ENCODE peak calls at places on chromosome 6, in nine cellular contexts. Q, U, N, T, M, R, H, I and O are unnamed samples.

GRCh38 chr6:106477790-106478189 is 117.3 kb downstream of the CRYBG1 start:
- DNase-seq in Q (no peak), N (no peak), U (no peak), H (no peak), I (no peak), R (no peak), M (no peak), T (no peak), O (no peak)

GRCh38 chr6:31844507-31844906 is 17.0 kb downstream of the HSPA1B start:
- DNase-seq in M (no peak), T (no peak), H (no peak), Q (no peak), R (no peak), I (no peak), N (no peak), U (no peak), O (no peak)

GRCh38 chr6:116446399-116446798 is 14.8 kb upstream of the CALHM6 start:
- DNase-seq in Q (no peak), M (no peak), H (peak; percentile 83), I (peak; percentile 30), T (no peak), N (peak; percentile 26), R (no peak), U (no peak), O (no peak)

GRCh38 chr6:150199241-150199640 is 56.4 kb downstream of the PPP1R14C start:
- DNase-seq in R (no peak), I (no peak), Q (no peak), T (no peak), M (no peak), N (no peak), H (no peak), U (no peak), O (no peak)

GRCh38 chr6:48775157-48775556 is 664.2 kb upstream of the PTCHD4 start:
- DNase-seq in N (no peak), Q (no peak), H (no peak), M (no peak), R (no peak), T (no peak), I (peak; percentile 64), U (no peak), O (no peak)

GRCh38 chr6:84340422-84340821 is 113.0 kb upstream of the CEP162 start:
- DNase-seq in N (no peak), Q (no peak), I (no peak), H (no peak), T (no peak), M (no peak), U (no peak), R (no peak), O (no peak)

GRCh38 chr6:11042750-11043551 is 1.2 kb downstream of the ELOVL2 start:
- DNase-seq in I (peak; percentile 55), Q (no peak), U (no peak), M (no peak), N (no peak), H (no peak), R (no peak), T (no peak), O (peak; percentile 47)

GRCh38 chr6:134381926-134382325 is 64.0 kb upstream of the SGK1 start:
- DNase-seq in T (no peak), M (no peak), Q (no peak), I (peak; percentile 32), H (no peak), U (no peak), R (no peak), N (no peak), O (no peak)

GRCh38 chr6:170261643-170262480 is 29.0 kb downstream of the DLL1 start:
- DNase-seq in N (no peak), I (no peak), T (no peak), M (no peak), R (no peak), Q (no peak), H (no peak), U (no peak), O (no peak)

GRCh38 chr6:68958327-68958726 is 323.2 kb downstream of the ADGRB3 start:
- DNase-seq in Q (no peak), N (no peak), H (no peak), I (peak; percentile 5), R (no peak), U (no peak), T (no peak), M (no peak), O (no peak)
- TF ChIP-seq CTCF in Q (no peak), N (no peak), H (peak; percentile 33), I (peak; percentile 10), R (no peak), U (no peak), T (peak; percentile 14), M (no peak), O (peak; percentile 52)

GRCh38 chr6:158026901-158027589 is 45.4 kb downstream of the SYNJ2 start:
- DNase-seq in M (no peak), R (peak; percentile 44), N (no peak), H (no peak), T (no peak), I (no peak), U (no peak), Q (no peak), O (no peak)
- H3K4me3 ChIP-seq in M (no peak overlapping the region), R (no peak overlapping the region), N (no peak overlapping the region), H (no peak overlapping the region), T (no peak overlapping the region), I (no peak overlapping the region), U (no peak overlapping the region), Q (no peak overlapping the region), O (no peak overlapping the region)

DNA sequence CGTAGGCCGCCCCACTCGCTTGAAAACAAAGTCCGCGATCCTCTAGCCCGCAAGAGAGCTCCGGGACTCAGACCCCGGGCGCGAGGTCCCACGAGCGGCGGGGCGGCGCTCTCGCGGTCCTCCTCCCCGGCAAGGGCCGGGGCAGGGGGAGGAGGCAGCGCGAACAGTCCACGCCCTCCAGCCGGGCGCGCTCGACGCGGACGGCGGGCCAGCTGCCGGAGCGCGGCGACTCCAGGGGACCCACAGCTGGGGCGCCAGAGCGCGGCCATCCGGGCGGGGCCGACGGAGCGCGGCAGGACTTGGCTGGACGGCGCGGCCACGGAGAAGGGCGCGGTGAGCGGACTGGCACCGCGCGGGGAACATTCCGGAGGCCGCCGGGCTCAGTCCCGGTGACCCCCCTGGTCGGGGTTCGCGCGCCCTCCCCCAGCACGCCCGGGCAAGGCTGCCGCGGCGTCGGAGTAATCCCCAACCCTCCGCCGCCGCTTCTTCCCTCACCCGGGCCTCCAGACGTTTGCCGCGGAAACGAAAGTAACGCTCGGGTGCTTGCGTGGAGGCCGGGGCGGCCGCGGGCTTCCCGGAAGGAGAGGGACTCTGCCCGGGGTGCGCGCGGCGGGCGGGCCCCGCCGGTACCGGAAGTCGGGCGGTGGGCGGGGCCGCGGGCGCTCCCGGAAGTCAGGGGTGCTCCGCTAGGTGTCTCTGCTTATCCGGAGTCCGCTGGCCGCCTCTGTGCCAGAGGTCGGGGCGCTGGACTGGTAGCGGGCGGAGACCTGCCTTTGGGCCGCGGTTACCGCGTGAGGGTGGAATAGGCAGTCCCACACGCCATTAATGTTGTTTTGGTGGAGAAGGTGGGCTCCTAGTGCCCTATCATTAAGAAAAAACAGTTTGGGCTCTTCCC is at the start of gene RIPK1:
- DNase-seq in I (peak; percentile 91), U (peak; percentile 95), T (peak; percentile 58), N (peak; percentile 31), R (peak; percentile 96), Q (peak; percentile 92), M (peak; percentile 94), H (peak; percentile 90), O (no peak)
- TF ChIP-seq CTCF in I (peak; percentile 38), U (peak; percentile 6), T (peak; percentile 46), N (peak; percentile 42), R (peak; percentile 32), Q (peak; percentile 55), M (no peak), H (peak; percentile 49), O (peak; percentile 28)

GRCh38 chr6:98847767-98848538 is 13.6 kb downstream of the POU3F2 start:
- DNase-seq in Q (no peak), T (no peak), H (no peak), R (peak; percentile 46), I (peak; percentile 22), M (no peak), N (no peak), U (no peak), O (no peak)

GRCh38 chr6:98844244-98845161 is 10.1 kb downstream of the POU3F2 start:
- DNase-seq in T (no peak), N (no peak), Q (no peak), H (no peak), M (no peak), I (no peak), R (no peak), U (no peak), O (no peak)

GRCh38 chr6:98845201-98846020 is 11.0 kb downstream of the POU3F2 start:
- DNase-seq in R (peak; percentile 73), U (peak; percentile 89), M (peak; percentile 70), N (peak; percentile 15), T (peak; percentile 50), Q (peak; percentile 58), H (peak; percentile 58), I (peak; percentile 87), O (no peak)

GRCh38 chr6:98847392-98847766 is 13.0 kb downstream of the POU3F2 start:
- DNase-seq in H (no peak), I (no peak), Q (no peak), M (no peak), R (no peak), T (no peak), N (no peak), U (no peak), O (no peak)

DNA sequence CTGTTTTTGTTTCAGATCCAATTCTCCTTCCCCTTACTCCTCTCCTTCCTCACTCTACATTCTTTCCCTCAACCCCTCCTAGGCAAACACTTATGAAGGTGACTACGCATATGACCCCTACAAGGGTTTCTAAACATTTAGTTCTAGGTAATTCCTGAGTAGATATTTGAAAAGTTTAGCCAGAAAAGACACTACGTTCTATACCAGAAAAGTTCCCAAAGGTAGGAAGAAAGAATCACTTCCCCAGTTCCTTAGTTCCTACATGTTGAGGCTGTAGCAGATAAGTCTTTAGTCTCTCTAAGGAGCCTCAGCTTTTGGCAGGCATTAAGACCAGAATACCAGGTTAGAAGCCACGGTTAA is 11.6 kb downstream of the POU3F2 start:
- DNase-seq in Q (no peak), U (no peak), N (no peak), H (no peak), T (no peak), M (no peak), R (no peak), I (no peak), O (no peak)
- H3K4me3 ChIP-seq in Q (no peak overlapping the region), U (no peak overlapping the region), N (no peak overlapping the region), H (no peak overlapping the region), T (no peak overlapping the region), M (no peak overlapping the region), R (no peak overlapping the region), I (no peak overlapping the region), O (no peak overlapping the region)

GRCh38 chr6:50791900-50792508 is 26.7 kb upstream of the TFAP2B start:
- DNase-seq in N (no peak), T (no peak), Q (no peak), U (peak; percentile 21), I (peak; percentile 46), M (no peak), H (peak; percentile 33), R (no peak), O (peak; percentile 13)
- TF ChIP-seq CTCF in N (peak; percentile 77), T (peak; percentile 72), Q (no peak), U (peak; percentile 12), I (peak; percentile 67), M (no peak), H (peak; percentile 86), R (peak; percentile 67), O (peak; percentile 94)

DNA sequence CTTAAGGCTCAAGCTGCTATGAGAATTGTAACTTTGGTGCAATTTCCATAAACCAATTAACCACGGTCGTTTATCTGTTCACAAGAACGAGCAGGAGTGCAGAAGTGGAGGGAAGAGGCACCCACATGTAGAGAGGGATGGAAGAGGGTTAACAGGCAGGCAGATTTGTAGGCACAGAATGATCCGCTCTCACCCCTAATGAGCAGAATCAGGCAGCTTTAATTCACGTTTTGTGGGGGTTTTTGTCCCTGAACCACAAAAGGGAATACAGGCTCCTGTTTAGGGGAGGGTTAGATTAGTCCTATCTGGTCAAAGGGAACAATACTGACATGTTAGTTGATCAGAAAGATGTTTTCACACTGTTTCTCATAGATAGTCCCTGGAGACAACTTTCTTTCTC is 959.1 kb downstream of the TFAP2A start:
- DNase-seq in H (no peak), Q (no peak), N (no peak), R (no peak), U (no peak), M (no peak), T (no peak), I (no peak), O (no peak)
- H3K4me3 ChIP-seq in H (no peak overlapping the region), Q (no peak overlapping the region), N (no peak overlapping the region), R (no peak overlapping the region), U (no peak overlapping the region), M (no peak overlapping the region), T (no peak overlapping the region), I (no peak overlapping the region), O (no peak overlapping the region)